ENCODE peak calls at places on chromosomes 13 and 19, in four cellular contexts. One of them, this sample, is unnamed.

GRCh38 chr13:59247166-59247565 is 916.6 kb downstream of the DIAPH3 start:
- DNase-seq in K562: no peak
- DNase-seq in WTC11: peak; percentile 15
- DNase-seq in H1: no peak
- DNase-seq in this sample: peak; percentile 15

GRCh38 chr19:5907216-5907615 is 2.5 kb downstream of the VMAC start:
- DNase-seq in K562: no peak
- DNase-seq in WTC11: no peak
- DNase-seq in H1: no peak
- DNase-seq in this sample: peak; percentile 18

GRCh38 chr19:38434549-38435051 is 1.1 kb downstream of the RYR1 start:
- DNase-seq in K562: peak; percentile 73
- DNase-seq in WTC11: peak; percentile 94
- DNase-seq in H1: no peak
- DNase-seq in this sample: no peak

GRCh38 chr19:12952488-12953455 is 4.3 kb downstream of the GADD45GIP1 start:
- DNase-seq in K562: no peak
- DNase-seq in WTC11: no peak
- DNase-seq in H1: no peak
- DNase-seq in this sample: peak; percentile 86

GRCh38 chr13:114131581-114132418 is 623 bp downstream of the RASA3 start:
- DNase-seq in K562: peak; percentile 51
- DNase-seq in WTC11: no peak
- DNase-seq in H1: no peak
- DNase-seq in this sample: no peak

GRCh38 chr19:38250821-38251563 is 5.2 kb downstream of the PPP1R14A start:
- DNase-seq in K562: no peak
- DNase-seq in WTC11: peak; percentile 38
- DNase-seq in H1: no peak
- DNase-seq in this sample: no peak

GRCh38 chr19:45423033-45423588 is 606 bp downstream of the ERCC1 start:
- DNase-seq in K562: no peak
- DNase-seq in WTC11: no peak
- DNase-seq in H1: no peak
- DNase-seq in this sample: no peak

GRCh38 chr13:114079601-114080536 is 52.6 kb downstream of the RASA3 start:
- DNase-seq in K562: no peak
- DNase-seq in WTC11: peak; percentile 9
- DNase-seq in H1: no peak
- DNase-seq in this sample: no peak

GRCh38 chr13:59730026-59730425 is 433.7 kb downstream of the DIAPH3 start:
- DNase-seq in K562: no peak
- DNase-seq in WTC11: no peak
- DNase-seq in H1: no peak
- DNase-seq in this sample: no peak

GRCh38 chr19:2003901-2004300 is 11.6 kb downstream of the BTBD2 start:
- DNase-seq in K562: no peak
- DNase-seq in WTC11: no peak
- DNase-seq in H1: no peak
- DNase-seq in this sample: no peak

GRCh38 chr19:30656520-30657100 is 284.4 kb downstream of the ZNF536 start:
- DNase-seq in K562: no peak
- DNase-seq in WTC11: no peak
- DNase-seq in H1: no peak
- DNase-seq in this sample: no peak

GRCh38 chr19:32543107-32543900 is 37.7 kb upstream of the PDCD5 start:
- DNase-seq in K562: no peak
- DNase-seq in WTC11: no peak
- DNase-seq in H1: no peak
- DNase-seq in this sample: no peak

DNA sequence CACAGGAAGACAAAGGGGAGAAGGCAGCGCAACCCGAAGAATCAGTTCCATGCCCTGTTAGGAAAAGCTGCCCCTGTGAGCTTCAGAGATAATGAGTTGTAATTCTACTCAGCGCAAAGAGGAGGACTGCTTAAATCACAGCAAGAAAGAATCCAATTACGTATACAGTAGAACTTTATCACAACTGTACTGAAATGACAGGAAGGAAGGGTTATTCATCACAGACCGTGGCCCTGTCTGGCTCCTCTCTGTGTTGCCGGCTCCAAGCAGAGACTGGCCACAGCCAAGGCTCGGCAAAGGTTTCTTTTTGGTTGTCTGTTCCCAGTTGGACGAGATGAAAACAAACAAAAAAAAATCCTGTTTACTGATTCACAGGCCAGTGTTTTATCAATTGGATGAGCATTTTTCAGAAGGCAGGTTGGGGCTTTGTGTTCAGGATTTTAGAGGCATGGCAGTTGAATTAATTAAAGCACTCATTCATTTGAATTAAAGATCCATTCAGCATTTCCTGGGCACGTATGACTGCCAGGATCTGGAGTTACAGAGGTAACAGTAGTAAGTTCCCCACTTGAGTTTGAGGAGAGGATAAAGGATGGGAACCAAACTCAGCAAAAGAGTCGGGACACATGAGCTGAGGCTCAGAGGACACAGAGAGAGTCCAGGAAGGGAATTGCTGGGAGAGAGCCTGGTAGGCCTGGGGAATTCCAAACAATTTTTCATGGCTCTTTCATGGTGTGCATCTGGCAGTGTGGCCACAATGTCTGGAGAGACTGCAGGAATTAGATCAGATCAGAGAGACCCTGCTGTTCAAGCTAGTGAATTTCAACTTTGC is 341.0 kb downstream of the DNAJC15 start:
- DNase-seq in K562: no peak
- DNase-seq in WTC11: no peak
- DNase-seq in H1: no peak
- DNase-seq in this sample: peak; percentile 93
- TF ChIP-seq JUN in K562: no peak
- TF ChIP-seq JUN in WTC11: no peak
- TF ChIP-seq JUN in H1: no peak
- TF ChIP-seq JUN in this sample: peak; percentile 65

GRCh38 chr19:40461669-40462221 is 3.8 kb downstream of the BLVRB start:
- DNase-seq in K562: no peak
- DNase-seq in WTC11: no peak
- DNase-seq in H1: no peak
- DNase-seq in this sample: no peak
- TF ChIP-seq JUN in K562: no peak
- TF ChIP-seq JUN in WTC11: no peak
- TF ChIP-seq JUN in H1: no peak
- TF ChIP-seq JUN in this sample: no peak

GRCh38 chr13:97437729-97438128 is 3.8 kb downstream of the RAP2A start:
- DNase-seq in K562: no peak
- DNase-seq in WTC11: no peak
- DNase-seq in H1: no peak
- DNase-seq in this sample: no peak
- TF ChIP-seq JUN in K562: no peak
- TF ChIP-seq JUN in WTC11: no peak
- TF ChIP-seq JUN in H1: no peak
- TF ChIP-seq JUN in this sample: no peak

GRCh38 chr13:76425930-76426329 is 460.3 kb downstream of the KCTD12 start:
- DNase-seq in K562: no peak
- DNase-seq in WTC11: no peak
- DNase-seq in H1: no peak
- DNase-seq in this sample: peak; percentile 78
- TF ChIP-seq JUN in K562: no peak
- TF ChIP-seq JUN in WTC11: no peak
- TF ChIP-seq JUN in H1: no peak
- TF ChIP-seq JUN in this sample: peak; percentile 3

DNA sequence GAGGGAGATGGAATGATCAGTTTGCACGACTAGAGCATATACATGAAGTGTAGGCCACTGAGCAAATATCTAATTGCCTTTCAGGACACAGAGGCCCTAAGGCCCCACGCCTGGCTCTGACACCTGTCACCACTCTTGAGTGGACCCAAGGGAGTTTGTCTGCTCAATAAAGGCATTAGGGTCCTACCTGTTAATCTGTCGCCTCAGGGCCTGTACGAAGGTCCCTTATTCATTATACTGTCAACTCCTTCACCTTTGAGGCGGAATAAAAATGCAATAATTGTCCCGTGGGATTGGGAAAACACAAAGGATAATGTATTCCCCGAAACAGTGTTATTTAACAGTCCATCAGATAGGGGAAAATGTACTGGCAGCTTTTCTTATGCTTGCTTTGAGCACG is 161.9 kb upstream of the SERP2 start:
- DNase-seq in K562: no peak
- DNase-seq in WTC11: no peak
- DNase-seq in H1: no peak
- DNase-seq in this sample: no peak
- TF ChIP-seq JUN in K562: no peak
- TF ChIP-seq JUN in WTC11: no peak
- TF ChIP-seq JUN in H1: no peak
- TF ChIP-seq JUN in this sample: no peak

GRCh38 chr13:112731667-112732616 is 42.1 kb downstream of the ATP11A start:
- DNase-seq in K562: no peak
- DNase-seq in WTC11: no peak
- DNase-seq in H1: no peak
- DNase-seq in this sample: no peak

GRCh38 chr13:112727581-112727980 is 37.7 kb downstream of the ATP11A start:
- DNase-seq in K562: no peak
- DNase-seq in WTC11: no peak
- DNase-seq in H1: no peak
- DNase-seq in this sample: no peak

GRCh38 chr13:112730157-112730671 is 40.4 kb downstream of the ATP11A start:
- DNase-seq in K562: no peak
- DNase-seq in WTC11: no peak
- DNase-seq in H1: no peak
- DNase-seq in this sample: no peak

GRCh38 chr13:112728375-112729126 is 38.7 kb downstream of the ATP11A start:
- DNase-seq in K562: no peak
- DNase-seq in WTC11: no peak
- DNase-seq in H1: no peak
- DNase-seq in this sample: no peak

GRCh38 chr13:112729408-112729807 is 39.6 kb downstream of the ATP11A start:
- DNase-seq in K562: no peak
- DNase-seq in WTC11: no peak
- DNase-seq in H1: no peak
- DNase-seq in this sample: no peak
- TF ChIP-seq JUN in K562: no peak
- TF ChIP-seq JUN in WTC11: no peak
- TF ChIP-seq JUN in H1: no peak
- TF ChIP-seq JUN in this sample: no peak

This sample was measured in endothelial cell of umbilical vein.